ENCODE peak calls at places on chromosomes 12 and 14, in five cellular contexts. X is tibial nerve, L is osteocyte, O is left ventricle myocardium inferior, I is BJ. B is an unnamed sample.

GRCh38 chr14:49692895-49693737 is at the start of gene KLHDC1:
- DNase-seq in X (peak; percentile 75), L (peak; percentile 93), O (peak; percentile 91), I (no peak), B (peak; percentile 79)

GRCh38 chr14:104970231-104971068 is 7.7 kb downstream of the AHNAK2 start:
- DNase-seq in X (peak; percentile 72), L (peak; percentile 92), O (peak; percentile 64), I (peak; percentile 61), B (no peak)

GRCh38 chr12:108605000-108605689 is 7.3 kb upstream of the TMEM119 start:
- DNase-seq in X (no peak), L (no peak), O (no peak), I (no peak), B (no peak)

GRCh38 chr12:52662093-52663006 is 10.3 kb upstream of the KRT2 start:
- DNase-seq in X (no peak), L (no peak), O (no peak), I (no peak), B (no peak)

GRCh38 chr14:77018785-77019184 is 9.7 kb downstream of the IRF2BPL start:
- DNase-seq in X (no peak), L (no peak), O (no peak), I (no peak), B (no peak)

GRCh38 chr12:574475-575128 is 88.6 kb downstream of the NINJ2 start:
- DNase-seq in X (no peak), L (no peak), O (no peak), I (no peak), B (peak; percentile 29)

GRCh38 chr12:6074979-6075585 is 49.4 kb downstream of the VWF start:
- DNase-seq in X (no peak), L (no peak), O (peak; percentile 38), I (no peak), B (peak; percentile 81)

GRCh38 chr14:80787876-80788275 is 153.7 kb downstream of the CEP128 start:
- DNase-seq in X (no peak), L (no peak), O (no peak), I (no peak), B (no peak)

GRCh38 chr14:82055511-82055910 is 521.9 kb upstream of the SEL1L start:
- DNase-seq in X (no peak), L (no peak), O (no peak), I (no peak), B (no peak)

GRCh38 chr12:65525501-65526141 is 247.1 kb downstream of the MSRB3 start:
- DNase-seq in X (no peak), L (peak; percentile 38), O (no peak), I (peak; percentile 86), B (no peak)

GRCh38 chr14:94965551-94966339 is 191.6 kb downstream of the DICER1 start:
- DNase-seq in X (no peak), L (no peak), O (no peak), I (no peak), B (no peak)

GRCh38 chr14:80658155-80658554 is 283.4 kb downstream of the CEP128 start:
- DNase-seq in X (no peak), L (no peak), O (no peak), I (no peak), B (no peak)

GRCh38 chr12:26989873-26990272 is 24.3 kb downstream of the TM7SF3 start:
- DNase-seq in X (no peak), L (no peak), O (no peak), I (no peak), B (no peak)

GRCh38 chr12:131836714-131837397 is 8.7 kb downstream of the MMP17 start:
- DNase-seq in X (no peak), L (no peak), O (no peak), I (no peak), B (no peak)

GRCh38 chr12:131834798-131835615 is 6.8 kb downstream of the MMP17 start:
- DNase-seq in X (no peak), L (no peak), O (no peak), I (no peak), B (no peak)

GRCh38 chr12:131835616-131836171 is 7.5 kb downstream of the MMP17 start:
- DNase-seq in X (no peak), L (no peak), O (no peak), I (no peak), B (no peak)

GRCh38 chr12:131833896-131834641 is 5.9 kb downstream of the MMP17 start:
- DNase-seq in X (no peak), L (no peak), O (no peak), I (no peak), B (no peak)

GRCh38 chr12:131836193-131836592 is 8.0 kb downstream of the MMP17 start:
- DNase-seq in X (no peak), L (no peak), O (no peak), I (no peak), B (no peak)
- TF ChIP-seq CTCF in X (no peak), L (peak; percentile 52), O (peak; percentile 61), I (peak; percentile 46), B (peak; percentile 29)

GRCh38 chr12:81439344-81439743 is 319.8 kb downstream of the PPFIA2 start:
- DNase-seq in X (no peak), L (no peak), O (no peak), I (no peak), B (no peak)

DNA sequence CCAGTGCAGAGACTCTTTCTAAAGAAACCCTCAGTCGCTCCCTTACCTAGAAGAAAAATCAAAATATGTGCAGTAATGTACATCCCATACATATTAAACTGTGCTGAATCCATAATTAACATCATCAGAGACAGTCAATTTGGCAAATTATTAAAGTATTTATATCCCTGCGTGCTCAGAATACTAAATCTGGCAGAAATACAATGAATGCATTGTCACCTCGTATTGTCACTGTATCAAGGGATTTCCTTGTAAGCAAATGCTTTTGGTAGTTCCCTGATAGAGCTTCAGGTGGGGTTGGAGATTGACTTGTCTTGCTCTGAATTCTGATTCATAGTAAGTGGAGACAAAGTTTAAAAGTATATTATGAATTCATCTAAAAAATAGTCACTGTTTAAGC is 319.1 kb downstream of the PPFIA2 start:
- DNase-seq in X (no peak), L (no peak), O (no peak), I (no peak), B (no peak)
- TF ChIP-seq CTCF in X (no peak), L (no peak), O (no peak), I (no peak), B (no peak)

GRCh38 chr12:3035815-3036702 is 41.1 kb upstream of the TSPAN9 start:
- DNase-seq in X (no peak), L (no peak), O (no peak), I (no peak), B (no peak)
- TF ChIP-seq CTCF in X (peak; percentile 52), L (peak; percentile 55), O (peak; percentile 38), I (peak; percentile 43), B (no peak)

GRCh38 chr12:33926095-33926494 is 96.2 kb upstream of the ALG10 start:
- DNase-seq in X (no peak), L (no peak), O (no peak), I (no peak), B (no peak)
- TF ChIP-seq CTCF in X (no peak), L (no peak), O (no peak), I (no peak), B (no peak)

DNA sequence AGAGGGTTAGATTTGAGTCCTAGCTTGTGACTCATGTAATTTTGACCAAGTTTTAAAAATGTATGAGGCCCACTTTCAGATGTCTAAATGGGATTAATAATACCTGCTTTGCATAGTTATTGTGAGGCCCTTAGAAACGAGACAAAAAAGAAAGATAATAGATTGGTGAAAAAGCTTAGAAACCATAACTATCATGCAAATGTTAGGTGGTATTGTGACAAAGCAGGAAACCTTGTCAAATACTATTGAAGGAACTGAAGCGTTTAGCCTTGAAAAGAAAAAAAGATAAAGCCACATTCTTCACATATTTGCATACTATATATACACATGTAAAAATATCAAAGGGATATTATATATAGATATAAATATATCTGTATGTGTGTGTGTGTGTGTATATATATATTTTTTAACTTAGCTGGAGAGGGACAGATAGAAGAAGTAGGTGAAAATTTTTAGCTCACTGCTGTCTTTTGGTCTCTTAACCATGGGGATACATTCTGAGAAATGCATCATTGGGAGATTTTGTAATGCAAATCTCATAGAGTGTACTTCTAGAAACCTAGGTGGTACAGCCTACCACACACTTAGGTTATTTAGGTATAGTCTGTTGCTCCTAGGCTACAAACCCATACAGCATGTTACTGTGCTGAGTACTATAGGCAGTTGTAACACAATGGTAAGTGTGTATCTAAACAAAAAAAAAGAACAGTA is 270.3 kb downstream of the CCDC91 start:
- DNase-seq in X (no peak), L (no peak), O (no peak), I (no peak), B (no peak)
- TF ChIP-seq CTCF in X (no peak), L (no peak), O (no peak), I (no peak), B (no peak)

B was measured in activated CD8-positive, alpha-beta T cell treated with anti-CD3 and anti-CD28 coated beads for 36 hours.